ENCODE peak calls at places on chromosomes 1 and 21, in seven cellular contexts. E, F, K, U, G, X and M are unnamed samples.

GRCh38 chr1:185837711-185838110 is 103.5 kb downstream of the HMCN1 start:
- DNase-seq in F (no peak), G (no peak), E (no peak), U (no peak), K (no peak), X (peak; percentile 46), M (no peak)

GRCh38 chr1:41492341-41492848 is 7.9 kb upstream of the EDN2 start:
- DNase-seq in G (no peak), X (no peak), F (no peak), U (no peak), K (no peak), E (no peak), M (no peak)

GRCh38 chr1:235746245-235746644 is 96.7 kb upstream of the GNG4 start:
- DNase-seq in E (no peak), K (no peak), F (no peak), G (no peak), X (no peak), U (no peak), M (no peak)

GRCh38 chr1:114094303-114094663 is 59.4 kb downstream of the SYT6 start:
- DNase-seq in G (no peak), K (no peak), X (peak; percentile 26), E (no peak), U (no peak), F (no peak), M (no peak)

GRCh38 chr1:157959750-157960149 is 33.7 kb upstream of the KIRREL1 start:
- DNase-seq in F (no peak), K (no peak), U (no peak), X (no peak), G (no peak), E (no peak), M (no peak)

GRCh38 chr1:109116286-109116685 is 2.4 kb downstream of the ELAPOR1 start:
- DNase-seq in X (no peak), G (no peak), E (no peak), K (no peak), F (no peak), U (no peak), M (no peak)

GRCh38 chr21:37687001-37687400 is 229.3 kb downstream of the KCNJ6 start:
- DNase-seq in U (no peak), X (no peak), K (no peak), G (no peak), E (no peak), F (no peak), M (no peak)

GRCh38 chr1:203080456-203080855 is 5.4 kb downstream of the MYOG start:
- DNase-seq in G (peak; percentile 52), X (no peak), F (no peak), E (no peak), K (no peak), U (no peak), M (no peak)

GRCh38 chr1:1181938-1182410 is 8.3 kb downstream of the TTLL10 start:
- DNase-seq in U (no peak), E (peak; percentile 11), F (peak; percentile 44), X (no peak), K (no peak), G (no peak), M (no peak)

GRCh38 chr1:3900969-3901529 is 977 bp upstream of the C1orf174 start:
- DNase-seq in K (peak; percentile 84), U (peak; percentile 95), F (peak; percentile 99), G (peak; percentile 99), E (peak; percentile 95), X (peak; percentile 98), M (peak; percentile 99)

GRCh38 chr1:5881526-5882222 is 110.6 kb downstream of the NPHP4 start:
- DNase-seq in E (no peak), U (no peak), G (no peak), X (no peak), F (peak; percentile 36), K (no peak), M (no peak)

GRCh38 chr1:86499987-86500593 is 31.4 kb downstream of the CLCA1 start:
- DNase-seq in G (no peak), K (no peak), U (no peak), E (no peak), F (no peak), X (peak; percentile 48), M (no peak)

GRCh38 chr1:228837817-228838716 is 102.8 kb downstream of the RHOU start:
- DNase-seq in K (no peak), E (no peak), F (peak; percentile 62), X (peak; percentile 96), G (no peak), U (no peak), M (no peak)

GRCh38 chr1:15997637-15998280 is 6.3 kb upstream of the SRARP start:
- DNase-seq in G (no peak), F (no peak), X (no peak), E (no peak), U (no peak), K (no peak), M (no peak)

GRCh38 chr1:181101581-181102226 is 13.2 kb downstream of the IER5 start:
- DNase-seq in E (peak; percentile 29), K (no peak), X (peak; percentile 75), U (no peak), F (no peak), G (no peak), M (no peak)

GRCh38 chr1:8133657-8134430 is 107.7 kb upstream of the ERRFI1 start:
- DNase-seq in E (no peak), G (peak; percentile 86), X (peak; percentile 93), F (no peak), U (no peak), K (no peak), M (peak; percentile 89)

GRCh38 chr21:31920275-31920674 is 47.5 kb downstream of the HUNK start:
- DNase-seq in E (no peak), F (no peak), X (no peak), K (no peak), G (no peak), U (no peak), M (no peak)

GRCh38 chr21:31917108-31917507 is 44.3 kb downstream of the HUNK start:
- DNase-seq in U (no peak), G (no peak), F (no peak), E (no peak), K (no peak), X (no peak), M (no peak)

GRCh38 chr21:31915566-31915965 is 42.7 kb downstream of the HUNK start:
- DNase-seq in E (no peak), K (no peak), X (no peak), G (no peak), F (no peak), U (no peak), M (no peak)

GRCh38 chr21:31921079-31921478 is 48.3 kb downstream of the HUNK start:
- DNase-seq in E (no peak), G (no peak), F (no peak), X (no peak), K (no peak), U (no peak), M (no peak)

DNA sequence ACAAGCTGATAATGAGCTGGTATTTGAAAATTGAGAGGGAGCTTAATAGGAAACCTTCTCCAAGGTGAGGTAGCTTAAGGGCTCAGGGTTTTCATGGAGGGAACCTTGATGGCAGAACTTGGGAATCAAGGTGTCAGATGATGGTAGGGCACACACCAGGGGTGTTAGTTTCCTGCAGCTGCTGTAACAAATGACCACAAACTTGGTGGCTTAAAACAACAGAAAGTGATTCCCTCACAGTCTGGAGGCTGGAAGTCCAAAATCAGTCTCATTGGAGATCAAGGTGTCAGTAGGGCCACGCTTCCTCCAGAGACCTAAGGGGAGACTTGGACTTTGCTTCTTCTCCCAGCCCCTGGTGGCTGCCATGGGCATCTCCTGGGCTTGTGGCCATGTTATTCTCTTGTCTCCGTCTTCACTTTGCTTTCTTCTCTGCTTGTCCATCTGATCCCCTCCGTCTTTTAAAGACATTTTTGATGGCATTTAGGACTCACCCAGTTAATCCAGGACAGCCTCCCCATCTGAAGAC is 45.5 kb downstream of the HUNK start:
- DNase-seq in X (no peak), U (no peak), G (no peak), E (no peak), F (no peak), K (no peak), M (no peak)
- TF ChIP-seq CTCF in X (no peak), U (no peak), G (no peak), E (no peak), F (no peak), K (peak; percentile 40), M (no peak)

DNA sequence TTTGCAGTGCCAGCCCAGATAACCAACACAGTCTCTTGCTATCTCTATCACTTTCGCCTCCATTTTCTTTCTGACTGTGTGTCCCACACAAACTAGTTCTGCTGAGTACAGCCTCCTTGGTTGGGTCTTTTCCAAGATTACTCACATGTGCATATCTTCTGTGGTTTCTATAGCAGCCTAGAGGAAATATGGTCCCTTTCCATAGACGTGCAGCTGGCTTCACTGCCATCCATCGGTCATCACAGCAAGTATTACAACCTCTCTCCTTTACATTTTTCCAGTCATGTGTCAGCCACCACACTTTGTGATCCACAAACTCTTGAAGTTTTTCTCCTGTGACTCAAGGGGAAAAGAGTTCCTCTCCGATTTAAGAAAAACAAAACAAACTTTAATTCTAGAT is 893.4 kb upstream of the ADGRL4 start:
- DNase-seq in K (no peak), E (no peak), F (no peak), X (peak; percentile 95), G (no peak), U (no peak), M (no peak)
- TF ChIP-seq CTCF in K (no peak), E (no peak), F (no peak), X (peak; percentile 20), G (no peak), U (no peak), M (peak; percentile 22)

DNA sequence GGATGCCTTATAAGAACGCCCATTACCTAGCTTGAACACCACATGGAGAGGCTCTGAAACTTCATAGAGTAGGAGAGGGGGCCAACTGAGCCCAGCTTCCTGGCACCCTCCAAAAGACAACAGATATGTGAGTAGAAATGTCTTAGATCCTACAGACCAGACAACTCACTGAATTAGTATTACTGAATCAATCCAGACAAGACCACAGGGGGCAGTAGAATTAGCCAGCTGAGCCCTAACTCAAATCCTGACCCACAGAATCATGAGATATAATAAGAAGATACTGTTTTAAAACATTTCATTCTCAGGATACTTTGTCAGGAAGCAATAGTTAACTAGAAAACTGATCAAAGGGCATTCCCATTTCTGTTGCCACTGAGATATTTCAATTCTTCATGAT is 45.8 kb upstream of the C1orf21 start:
- DNase-seq in G (no peak), F (no peak), X (no peak), E (no peak), K (no peak), U (no peak), M (no peak)
- TF ChIP-seq CTCF in G (no peak), F (no peak), X (peak; percentile 29), E (no peak), K (peak; percentile 17), U (no peak), M (no peak)

GRCh38 chr1:200891774-200892157 is 2.9 kb upstream of the INAVA start:
- DNase-seq in U (no peak), G (no peak), K (no peak), E (peak; percentile 72), F (no peak), X (no peak), M (no peak)

GRCh38 chr1:200889571-200889970 is 5.1 kb upstream of the INAVA start:
- DNase-seq in F (no peak), X (no peak), G (no peak), K (no peak), E (no peak), U (no peak), M (no peak)

GRCh38 chr1:200890027-200890426 is 4.7 kb upstream of the INAVA start:
- DNase-seq in K (no peak), X (no peak), G (no peak), U (no peak), F (no peak), E (no peak), M (no peak)

GRCh38 chr1:200892546-200892945 is 2.2 kb upstream of the INAVA start:
- DNase-seq in U (no peak), F (no peak), K (no peak), E (no peak), X (no peak), G (no peak), M (no peak)

GRCh38 chr1:200890818-200891773 is 3.6 kb upstream of the INAVA start:
- DNase-seq in K (no peak), F (no peak), E (peak; percentile 75), G (no peak), X (peak; percentile 52), U (peak; percentile 27), M (no peak)
- TF ChIP-seq CTCF in K (peak; percentile 55), F (peak; percentile 32), E (peak; percentile 50), G (no peak), X (peak; percentile 64), U (no peak), M (peak; percentile 70)